ENCODE peak calls at places on chromosomes 13 and 19, in six cellular contexts. One of them, this sample, is unnamed.
A peak's percentile ranks its signal among the peaks of the same experiment; 100 is the strongest.

GRCh38 chr19:19464339-19465098 is 50.8 kb downstream of the TSSK6 start:
- DNase-seq in CD4-positive, CD25-positive, alpha-beta regulatory T cell: no peak
- DNase-seq in right cardiac atrium: no peak
- DNase-seq in RWPE1: no peak
- DNase-seq in hepatocyte: peak; percentile 90
- DNase-seq in naive thymus-derived CD4-positive, alpha-beta T cell: no peak
- DNase-seq in this sample: no peak

GRCh38 chr19:38912600-38913514 is 871 bp upstream of the CCER2 start:
- DNase-seq in right cardiac atrium: peak; percentile 52
- DNase-seq in hepatocyte: no peak
- DNase-seq in CD4-positive, CD25-positive, alpha-beta regulatory T cell: no peak
- DNase-seq in naive thymus-derived CD4-positive, alpha-beta T cell: no peak
- DNase-seq in RWPE1: no peak
- DNase-seq in this sample: no peak

GRCh38 chr13:37669845-37670244 is 71.3 kb upstream of the POSTN start:
- DNase-seq in RWPE1: no peak
- DNase-seq in hepatocyte: no peak
- DNase-seq in CD4-positive, CD25-positive, alpha-beta regulatory T cell: no peak
- DNase-seq in naive thymus-derived CD4-positive, alpha-beta T cell: no peak
- DNase-seq in right cardiac atrium: no peak
- DNase-seq in this sample: no peak

GRCh38 chr13:110425444-110425780 is 118.3 kb downstream of the COL4A2 start:
- DNase-seq in hepatocyte: no peak
- DNase-seq in RWPE1: no peak
- DNase-seq in naive thymus-derived CD4-positive, alpha-beta T cell: no peak
- DNase-seq in CD4-positive, CD25-positive, alpha-beta regulatory T cell: no peak
- DNase-seq in right cardiac atrium: no peak
- DNase-seq in this sample: no peak

GRCh38 chr19:35462476-35462953 is 14.5 kb downstream of the FFAR2 start:
- DNase-seq in right cardiac atrium: no peak
- DNase-seq in CD4-positive, CD25-positive, alpha-beta regulatory T cell: peak; percentile 8
- DNase-seq in RWPE1: no peak
- DNase-seq in naive thymus-derived CD4-positive, alpha-beta T cell: peak; percentile 79
- DNase-seq in hepatocyte: no peak
- DNase-seq in this sample: peak; percentile 53

GRCh38 chr13:110045919-110046318 is 259.5 kb upstream of the IRS2 start:
- DNase-seq in naive thymus-derived CD4-positive, alpha-beta T cell: no peak
- DNase-seq in RWPE1: no peak
- DNase-seq in hepatocyte: no peak
- DNase-seq in right cardiac atrium: no peak
- DNase-seq in CD4-positive, CD25-positive, alpha-beta regulatory T cell: no peak
- DNase-seq in this sample: no peak

GRCh38 chr13:50948576-50948975 is 39.0 kb downstream of the RNASEH2B start:
- DNase-seq in CD4-positive, CD25-positive, alpha-beta regulatory T cell: no peak
- DNase-seq in hepatocyte: no peak
- DNase-seq in RWPE1: no peak
- DNase-seq in right cardiac atrium: no peak
- DNase-seq in naive thymus-derived CD4-positive, alpha-beta T cell: no peak
- DNase-seq in this sample: no peak

GRCh38 chr13:40895715-40896184 is 106.3 kb downstream of the SLC25A15 start:
- DNase-seq in naive thymus-derived CD4-positive, alpha-beta T cell: no peak
- DNase-seq in right cardiac atrium: no peak
- DNase-seq in RWPE1: no peak
- DNase-seq in CD4-positive, CD25-positive, alpha-beta regulatory T cell: no peak
- DNase-seq in hepatocyte: peak; percentile 39
- DNase-seq in this sample: no peak

GRCh38 chr19:21474671-21475181 is 30.7 kb upstream of the ZNF429 start:
- DNase-seq in hepatocyte: peak; percentile 87
- DNase-seq in CD4-positive, CD25-positive, alpha-beta regulatory T cell: peak; percentile 47
- DNase-seq in RWPE1: peak; percentile 82
- DNase-seq in right cardiac atrium: peak; percentile 93
- DNase-seq in naive thymus-derived CD4-positive, alpha-beta T cell: no peak
- DNase-seq in this sample: peak; percentile 59

GRCh38 chr19:38733493-38734175 is 10.6 kb downstream of the CAPN12 start:
- DNase-seq in hepatocyte: peak; percentile 9
- DNase-seq in CD4-positive, CD25-positive, alpha-beta regulatory T cell: no peak
- DNase-seq in right cardiac atrium: no peak
- DNase-seq in RWPE1: no peak
- DNase-seq in naive thymus-derived CD4-positive, alpha-beta T cell: no peak
- DNase-seq in this sample: no peak

GRCh38 chr19:45103200-45103624 is 10.2 kb downstream of the PPP1R37 start:
- DNase-seq in right cardiac atrium: no peak
- DNase-seq in RWPE1: no peak
- DNase-seq in CD4-positive, CD25-positive, alpha-beta regulatory T cell: no peak
- DNase-seq in naive thymus-derived CD4-positive, alpha-beta T cell: peak; percentile 36
- DNase-seq in hepatocyte: no peak
- DNase-seq in this sample: no peak

GRCh38 chr19:18634612-18635290 is 2.1 kb upstream of the KLHL26 start:
- DNase-seq in RWPE1: no peak
- DNase-seq in CD4-positive, CD25-positive, alpha-beta regulatory T cell: no peak
- DNase-seq in naive thymus-derived CD4-positive, alpha-beta T cell: no peak
- DNase-seq in hepatocyte: no peak
- DNase-seq in right cardiac atrium: no peak
- DNase-seq in this sample: no peak

DNA sequence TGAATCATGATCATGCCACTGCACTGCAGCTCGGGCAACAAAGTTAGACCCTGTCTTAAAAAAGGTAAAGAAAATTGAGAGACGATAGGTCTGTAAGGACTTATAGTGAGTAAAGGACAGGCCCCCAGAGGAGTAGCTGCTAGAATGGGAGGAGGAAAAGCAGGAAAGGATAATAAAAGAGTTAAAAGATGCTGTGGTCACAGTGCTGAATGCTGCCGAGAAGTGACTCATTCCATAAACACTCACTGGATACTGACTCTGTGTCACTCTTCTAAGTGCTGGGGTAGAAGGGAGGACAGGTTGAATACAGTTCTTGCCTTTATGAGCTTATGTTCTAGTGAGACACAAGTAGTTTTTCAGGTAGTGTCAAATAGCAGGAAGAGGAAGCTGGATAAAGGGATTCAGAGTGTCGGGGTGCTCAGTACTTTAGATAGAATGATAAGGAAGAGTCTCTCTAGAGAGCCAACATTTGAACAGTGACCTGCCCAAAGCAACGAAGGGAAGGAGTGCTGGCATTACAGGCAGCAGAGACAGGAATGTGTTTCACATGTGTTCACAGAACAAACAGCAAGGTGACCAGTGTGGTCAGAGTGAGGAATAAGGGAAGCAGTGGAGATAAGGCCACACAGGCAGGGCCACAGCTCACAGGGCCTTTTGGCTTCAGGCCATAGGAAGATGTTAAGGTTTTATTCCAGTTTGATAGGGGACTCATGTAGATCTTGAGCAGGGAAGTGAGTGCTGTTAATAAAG is 1240.5 kb downstream of the UQCRFS1 start:
- DNase-seq in RWPE1: no peak
- DNase-seq in CD4-positive, CD25-positive, alpha-beta regulatory T cell: no peak
- DNase-seq in right cardiac atrium: no peak
- DNase-seq in hepatocyte: peak; percentile 52
- DNase-seq in naive thymus-derived CD4-positive, alpha-beta T cell: no peak
- DNase-seq in this sample: no peak
- H3K27ac ChIP-seq in RWPE1: no peak overlapping the region
- H3K27ac ChIP-seq in CD4-positive, CD25-positive, alpha-beta regulatory T cell: no peak overlapping the region
- H3K27ac ChIP-seq in right cardiac atrium: no peak overlapping the region
- H3K27ac ChIP-seq in hepatocyte: peak overlapping the region; percentile 60
- H3K27ac ChIP-seq in naive thymus-derived CD4-positive, alpha-beta T cell: no peak overlapping the region
- H3K27ac ChIP-seq in this sample: no peak overlapping the region

GRCh38 chr19:10416380-10417257 is 3.7 kb upstream of the PDE4A start:
- DNase-seq in RWPE1: peak; percentile 90
- DNase-seq in right cardiac atrium: peak; percentile 92
- DNase-seq in hepatocyte: peak; percentile 92
- DNase-seq in CD4-positive, CD25-positive, alpha-beta regulatory T cell: peak; percentile 96
- DNase-seq in naive thymus-derived CD4-positive, alpha-beta T cell: peak; percentile 93
- DNase-seq in this sample: peak; percentile 97

GRCh38 chr19:10418281-10419199 is 1.8 kb upstream of the PDE4A start:
- DNase-seq in RWPE1: no peak
- DNase-seq in hepatocyte: peak; percentile 17
- DNase-seq in right cardiac atrium: no peak
- DNase-seq in CD4-positive, CD25-positive, alpha-beta regulatory T cell: no peak
- DNase-seq in naive thymus-derived CD4-positive, alpha-beta T cell: no peak
- DNase-seq in this sample: no peak

GRCh38 chr19:10416083-10416379 is 4.3 kb upstream of the PDE4A start:
- DNase-seq in CD4-positive, CD25-positive, alpha-beta regulatory T cell: no peak
- DNase-seq in RWPE1: no peak
- DNase-seq in naive thymus-derived CD4-positive, alpha-beta T cell: no peak
- DNase-seq in hepatocyte: no peak
- DNase-seq in right cardiac atrium: no peak
- DNase-seq in this sample: no peak

GRCh38 chr19:10419200-10419645 is 1.1 kb upstream of the PDE4A start:
- DNase-seq in CD4-positive, CD25-positive, alpha-beta regulatory T cell: no peak
- DNase-seq in hepatocyte: peak; percentile 36
- DNase-seq in naive thymus-derived CD4-positive, alpha-beta T cell: no peak
- DNase-seq in right cardiac atrium: peak; percentile 60
- DNase-seq in RWPE1: no peak
- DNase-seq in this sample: no peak

GRCh38 chr19:10417598-10418280 is 2.6 kb upstream of the PDE4A start:
- DNase-seq in naive thymus-derived CD4-positive, alpha-beta T cell: no peak
- DNase-seq in CD4-positive, CD25-positive, alpha-beta regulatory T cell: no peak
- DNase-seq in right cardiac atrium: no peak
- DNase-seq in RWPE1: no peak
- DNase-seq in hepatocyte: peak; percentile 26
- DNase-seq in this sample: no peak
- H3K27ac ChIP-seq in naive thymus-derived CD4-positive, alpha-beta T cell: no peak overlapping the region
- H3K27ac ChIP-seq in CD4-positive, CD25-positive, alpha-beta regulatory T cell: no peak overlapping the region
- H3K27ac ChIP-seq in right cardiac atrium: no peak overlapping the region
- H3K27ac ChIP-seq in RWPE1: peak overlapping the region; percentile 8
- H3K27ac ChIP-seq in hepatocyte: no peak overlapping the region
- H3K27ac ChIP-seq in this sample: no peak overlapping the region

GRCh38 chr19:41939861-41940442 is 11.7 kb upstream of the ERFL start:
- DNase-seq in hepatocyte: peak; percentile 60
- DNase-seq in RWPE1: no peak
- DNase-seq in naive thymus-derived CD4-positive, alpha-beta T cell: no peak
- DNase-seq in CD4-positive, CD25-positive, alpha-beta regulatory T cell: peak; percentile 36
- DNase-seq in right cardiac atrium: no peak
- DNase-seq in this sample: peak; percentile 45
- H3K27ac ChIP-seq in hepatocyte: no peak overlapping the region
- H3K27ac ChIP-seq in RWPE1: no peak overlapping the region
- H3K27ac ChIP-seq in naive thymus-derived CD4-positive, alpha-beta T cell: peak overlapping the region; percentile 67
- H3K27ac ChIP-seq in CD4-positive, CD25-positive, alpha-beta regulatory T cell: peak overlapping the region; percentile 70
- H3K27ac ChIP-seq in right cardiac atrium: no peak overlapping the region
- H3K27ac ChIP-seq in this sample: peak overlapping the region; percentile 32

DNA sequence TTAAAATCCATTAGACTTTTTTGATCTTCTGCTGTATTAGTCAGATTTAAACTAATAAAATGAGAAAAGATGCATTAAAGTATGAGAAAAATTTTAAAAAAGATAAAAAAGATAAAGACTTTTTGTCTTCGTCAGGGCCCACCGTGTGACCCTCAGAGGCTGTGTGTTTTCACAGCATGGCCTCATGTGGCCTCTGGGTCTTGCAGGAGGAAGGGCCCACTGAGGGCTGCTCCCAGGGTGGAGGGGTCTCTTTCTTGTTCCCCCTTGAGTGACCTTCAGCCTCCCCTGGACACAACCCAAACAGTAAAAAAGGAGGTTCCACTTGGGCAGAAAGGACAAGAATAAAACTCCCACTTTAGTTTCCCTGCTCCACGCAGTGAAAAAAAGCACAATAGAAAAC is 57.1 kb upstream of the RANBP3 start:
- DNase-seq in hepatocyte: no peak
- DNase-seq in right cardiac atrium: no peak
- DNase-seq in naive thymus-derived CD4-positive, alpha-beta T cell: no peak
- DNase-seq in CD4-positive, CD25-positive, alpha-beta regulatory T cell: no peak
- DNase-seq in RWPE1: no peak
- DNase-seq in this sample: no peak
- H3K27ac ChIP-seq in hepatocyte: no peak overlapping the region
- H3K27ac ChIP-seq in right cardiac atrium: no peak overlapping the region
- H3K27ac ChIP-seq in naive thymus-derived CD4-positive, alpha-beta T cell: no peak overlapping the region
- H3K27ac ChIP-seq in CD4-positive, CD25-positive, alpha-beta regulatory T cell: no peak overlapping the region
- H3K27ac ChIP-seq in RWPE1: no peak overlapping the region
- H3K27ac ChIP-seq in this sample: no peak overlapping the region

DNA sequence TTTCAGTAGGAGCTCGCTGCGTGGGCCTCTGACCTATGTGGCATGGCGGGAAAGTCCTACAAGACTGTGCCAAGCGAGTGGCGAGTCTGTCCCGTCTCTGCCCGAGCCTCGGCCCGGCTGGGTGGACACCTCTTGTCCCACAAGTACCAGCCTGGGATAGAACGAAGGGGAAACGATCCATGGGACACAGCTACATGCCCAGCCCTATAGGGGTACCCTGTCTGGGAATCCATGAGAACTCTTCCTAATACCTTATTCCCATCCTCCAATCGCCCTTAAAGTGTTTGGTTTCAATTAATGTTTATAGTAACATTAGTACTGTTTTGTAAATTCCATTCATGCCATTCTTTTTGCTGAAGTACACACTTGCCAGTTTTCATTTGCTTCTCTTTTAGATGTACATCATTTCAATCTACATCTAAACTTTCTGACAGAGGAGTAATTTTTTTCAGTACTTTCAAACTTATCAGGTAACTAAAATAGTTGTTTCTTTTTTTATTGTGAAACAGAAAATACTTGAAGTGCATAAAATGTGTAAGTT is 667 bp upstream of the ZNF790 start:
- DNase-seq in hepatocyte: no peak
- DNase-seq in RWPE1: no peak
- DNase-seq in naive thymus-derived CD4-positive, alpha-beta T cell: no peak
- DNase-seq in CD4-positive, CD25-positive, alpha-beta regulatory T cell: no peak
- DNase-seq in right cardiac atrium: no peak
- DNase-seq in this sample: no peak
- H3K27ac ChIP-seq in hepatocyte: peak overlapping the region; percentile 97
- H3K27ac ChIP-seq in RWPE1: peak overlapping the region; percentile 85
- H3K27ac ChIP-seq in naive thymus-derived CD4-positive, alpha-beta T cell: peak overlapping the region; percentile 92
- H3K27ac ChIP-seq in CD4-positive, CD25-positive, alpha-beta regulatory T cell: peak overlapping the region; percentile 94
- H3K27ac ChIP-seq in right cardiac atrium: peak overlapping the region; percentile 97
- H3K27ac ChIP-seq in this sample: peak overlapping the region; percentile 76

GRCh38 chr13:23289917-23290357 is 109.2 kb downstream of the SGCG start:
- DNase-seq in RWPE1: peak; percentile 63
- DNase-seq in right cardiac atrium: no peak
- DNase-seq in hepatocyte: peak; percentile 18
- DNase-seq in naive thymus-derived CD4-positive, alpha-beta T cell: no peak
- DNase-seq in CD4-positive, CD25-positive, alpha-beta regulatory T cell: no peak
- DNase-seq in this sample: no peak
- H3K27ac ChIP-seq in RWPE1: no peak overlapping the region
- H3K27ac ChIP-seq in right cardiac atrium: peak overlapping the region; percentile 74
- H3K27ac ChIP-seq in hepatocyte: no peak overlapping the region
- H3K27ac ChIP-seq in naive thymus-derived CD4-positive, alpha-beta T cell: no peak overlapping the region
- H3K27ac ChIP-seq in CD4-positive, CD25-positive, alpha-beta regulatory T cell: no peak overlapping the region
- H3K27ac ChIP-seq in this sample: no peak overlapping the region

DNA sequence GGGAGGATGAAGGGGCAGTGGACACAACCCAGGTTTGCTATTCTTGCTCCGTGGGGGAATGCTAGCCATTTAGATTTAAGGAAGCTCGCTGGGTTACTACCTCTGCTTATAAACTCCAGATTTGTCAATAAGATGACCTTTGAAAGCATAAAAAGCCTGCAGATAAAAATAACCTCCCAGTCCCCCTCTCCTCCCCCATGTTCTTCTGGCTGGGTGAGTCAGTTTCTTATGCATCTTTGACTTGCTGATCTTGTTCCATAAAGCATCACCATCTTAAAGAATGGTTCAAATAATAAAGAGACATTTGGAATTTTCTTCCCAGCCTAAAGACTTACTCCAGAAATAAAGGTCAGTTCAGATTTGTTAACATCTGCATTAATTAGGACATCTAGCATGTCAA is 118.3 kb upstream of the RNF113B start:
- DNase-seq in CD4-positive, CD25-positive, alpha-beta regulatory T cell: no peak
- DNase-seq in right cardiac atrium: no peak
- DNase-seq in hepatocyte: no peak
- DNase-seq in naive thymus-derived CD4-positive, alpha-beta T cell: no peak
- DNase-seq in RWPE1: no peak
- DNase-seq in this sample: no peak
- H3K27ac ChIP-seq in CD4-positive, CD25-positive, alpha-beta regulatory T cell: no peak overlapping the region
- H3K27ac ChIP-seq in right cardiac atrium: no peak overlapping the region
- H3K27ac ChIP-seq in hepatocyte: no peak overlapping the region
- H3K27ac ChIP-seq in naive thymus-derived CD4-positive, alpha-beta T cell: no peak overlapping the region
- H3K27ac ChIP-seq in RWPE1: no peak overlapping the region
- H3K27ac ChIP-seq in this sample: no peak overlapping the region

This sample was measured in effector memory CD4-positive, alpha-beta T cell.